ENCODE peak calls at places on chromosomes 5 and 9, in four cellular contexts. One of them, this sample, is unnamed.

GRCh38 chr9:77751341-77752091 is 103.4 kb upstream of the GNA14 start:
- DNase-seq in hepatocyte: peak; percentile 79
- DNase-seq in endothelial cell of umbilical vein: peak; percentile 85
- DNase-seq in GM12878: no peak
- DNase-seq in this sample: peak; percentile 23

GRCh38 chr9:77679088-77679487 is 31.0 kb upstream of the GNA14 start:
- DNase-seq in hepatocyte: no peak
- DNase-seq in endothelial cell of umbilical vein: no peak
- DNase-seq in GM12878: no peak
- DNase-seq in this sample: no peak

GRCh38 chr5:65535529-65535987 is 27.4 kb downstream of the CENPK start:
- DNase-seq in hepatocyte: no peak
- DNase-seq in endothelial cell of umbilical vein: no peak
- DNase-seq in GM12878: no peak
- DNase-seq in this sample: peak; percentile 60

GRCh38 chr9:135294826-135295225 is 184.8 kb upstream of the PPP1R26 start:
- DNase-seq in hepatocyte: no peak
- DNase-seq in endothelial cell of umbilical vein: no peak
- DNase-seq in GM12878: no peak
- DNase-seq in this sample: no peak

GRCh38 chr5:45694255-45694834 is 1.8 kb downstream of the HCN1 start:
- DNase-seq in hepatocyte: peak; percentile 27
- DNase-seq in endothelial cell of umbilical vein: no peak
- DNase-seq in GM12878: no peak
- DNase-seq in this sample: no peak

GRCh38 chr5:95317687-95318086 is 32.8 kb upstream of the MCTP1 start:
- DNase-seq in hepatocyte: no peak
- DNase-seq in endothelial cell of umbilical vein: no peak
- DNase-seq in GM12878: no peak
- DNase-seq in this sample: no peak

GRCh38 chr5:168342985-168343384 is 51.5 kb downstream of the WWC1 start:
- DNase-seq in hepatocyte: no peak
- DNase-seq in endothelial cell of umbilical vein: no peak
- DNase-seq in GM12878: no peak
- DNase-seq in this sample: no peak

GRCh38 chr9:70100362-70100761 is 56.7 kb downstream of the MAMDC2 start:
- DNase-seq in hepatocyte: no peak
- DNase-seq in endothelial cell of umbilical vein: no peak
- DNase-seq in GM12878: no peak
- DNase-seq in this sample: no peak

GRCh38 chr5:83265318-83265717 is 188.0 kb downstream of the XRCC4 start:
- DNase-seq in hepatocyte: peak; percentile 34
- DNase-seq in endothelial cell of umbilical vein: peak; percentile 66
- DNase-seq in GM12878: no peak
- DNase-seq in this sample: peak; percentile 49

GRCh38 chr9:126503333-126504085 is 110.2 kb upstream of the LMX1B start:
- DNase-seq in hepatocyte: no peak
- DNase-seq in endothelial cell of umbilical vein: no peak
- DNase-seq in GM12878: no peak
- DNase-seq in this sample: no peak

GRCh38 chr9:114280636-114281315 is 42.1 kb upstream of the ORM1 start:
- DNase-seq in hepatocyte: no peak
- DNase-seq in endothelial cell of umbilical vein: no peak
- DNase-seq in GM12878: no peak
- DNase-seq in this sample: no peak

GRCh38 chr5:127844631-127845030 is 141.4 kb downstream of the CCDC192 start:
- DNase-seq in hepatocyte: no peak
- DNase-seq in endothelial cell of umbilical vein: no peak
- DNase-seq in GM12878: no peak
- DNase-seq in this sample: no peak

GRCh38 chr5:172565931-172566665 is 75.0 kb upstream of the NEURL1B start:
- DNase-seq in hepatocyte: no peak
- DNase-seq in endothelial cell of umbilical vein: no peak
- DNase-seq in GM12878: no peak
- DNase-seq in this sample: no peak

GRCh38 chr9:12748016-12748415 is 26.8 kb upstream of the LURAP1L start:
- DNase-seq in hepatocyte: no peak
- DNase-seq in endothelial cell of umbilical vein: peak; percentile 71
- DNase-seq in GM12878: no peak
- DNase-seq in this sample: peak; percentile 92

GRCh38 chr9:129027685-129028191 is 393 bp downstream of the SH3GLB2 start:
- DNase-seq in hepatocyte: no peak
- DNase-seq in endothelial cell of umbilical vein: peak; percentile 31
- DNase-seq in GM12878: no peak
- DNase-seq in this sample: peak; percentile 57

GRCh38 chr5:14806452-14806851 is 65.1 kb downstream of the ANKH start:
- DNase-seq in hepatocyte: no peak
- DNase-seq in endothelial cell of umbilical vein: no peak
- DNase-seq in GM12878: no peak
- DNase-seq in this sample: no peak

GRCh38 chr9:24257726-24258125 is 288.0 kb downstream of the IZUMO3 start:
- DNase-seq in hepatocyte: no peak
- DNase-seq in endothelial cell of umbilical vein: no peak
- DNase-seq in GM12878: no peak
- DNase-seq in this sample: peak; percentile 16

GRCh38 chr5:60148356-60148755 is 254.8 kb upstream of the PDE4D start:
- DNase-seq in hepatocyte: no peak
- DNase-seq in endothelial cell of umbilical vein: no peak
- DNase-seq in GM12878: no peak
- DNase-seq in this sample: no peak

GRCh38 chr5:141135030-141135717 is at the start of gene PCDHB5:
- DNase-seq in hepatocyte: peak; percentile 36
- DNase-seq in endothelial cell of umbilical vein: peak; percentile 38
- DNase-seq in GM12878: no peak
- DNase-seq in this sample: no peak

GRCh38 chr5:128472032-128472431 is 66.0 kb downstream of the FBN2 start:
- DNase-seq in hepatocyte: no peak
- DNase-seq in endothelial cell of umbilical vein: no peak
- DNase-seq in GM12878: no peak
- DNase-seq in this sample: no peak

GRCh38 chr5:35990524-35990923 is 666 bp downstream of the UGT3A1 start:
- DNase-seq in hepatocyte: no peak
- DNase-seq in endothelial cell of umbilical vein: no peak
- DNase-seq in GM12878: no peak
- DNase-seq in this sample: no peak

GRCh38 chr9:14136646-14137370 is 177.1 kb downstream of the NFIB start:
- DNase-seq in hepatocyte: no peak
- DNase-seq in endothelial cell of umbilical vein: no peak
- DNase-seq in GM12878: no peak
- DNase-seq in this sample: peak; percentile 74

GRCh38 chr5:115685480-115685879 is 59.6 kb upstream of the TMED7 start:
- DNase-seq in hepatocyte: no peak
- DNase-seq in endothelial cell of umbilical vein: peak; percentile 2
- DNase-seq in GM12878: no peak
- DNase-seq in this sample: no peak

GRCh38 chr5:39331993-39332392 is 32.3 kb downstream of the C9 start:
- DNase-seq in hepatocyte: no peak
- DNase-seq in endothelial cell of umbilical vein: no peak
- DNase-seq in GM12878: no peak
- DNase-seq in this sample: no peak

GRCh38 chr9:91116226-91116625 is 245.5 kb downstream of the AUH start:
- DNase-seq in hepatocyte: no peak
- DNase-seq in endothelial cell of umbilical vein: no peak
- DNase-seq in GM12878: no peak
- DNase-seq in this sample: no peak

GRCh38 chr5:154901276-154901675 is 36.7 kb downstream of the GEMIN5 start:
- DNase-seq in hepatocyte: no peak
- DNase-seq in endothelial cell of umbilical vein: peak; percentile 26
- DNase-seq in GM12878: no peak
- DNase-seq in this sample: no peak

GRCh38 chr5:77643654-77644404 is 5.3 kb upstream of the OTP start:
- DNase-seq in hepatocyte: no peak
- DNase-seq in endothelial cell of umbilical vein: no peak
- DNase-seq in GM12878: no peak
- DNase-seq in this sample: no peak

GRCh38 chr9:97527626-97528528 is 26.4 kb downstream of the TMOD1 start:
- DNase-seq in hepatocyte: no peak
- DNase-seq in endothelial cell of umbilical vein: no peak
- DNase-seq in GM12878: peak; percentile 60
- DNase-seq in this sample: no peak

GRCh38 chr5:107388111-107388861 is 282.5 kb downstream of the EFNA5 start:
- DNase-seq in hepatocyte: peak; percentile 25
- DNase-seq in endothelial cell of umbilical vein: peak; percentile 59
- DNase-seq in GM12878: peak; percentile 57
- DNase-seq in this sample: peak; percentile 91

GRCh38 chr5:159849437-159850191 is 66.7 kb upstream of the ADRA1B start:
- DNase-seq in hepatocyte: no peak
- DNase-seq in endothelial cell of umbilical vein: no peak
- DNase-seq in GM12878: no peak
- DNase-seq in this sample: peak; percentile 82

GRCh38 chr9:99819123-99819483 is 2.6 kb upstream of the NR4A3 start:
- DNase-seq in hepatocyte: no peak
- DNase-seq in endothelial cell of umbilical vein: peak; percentile 78
- DNase-seq in GM12878: no peak
- DNase-seq in this sample: no peak

GRCh38 chr9:68920921-68921320 is 93.0 kb downstream of the PRKACG start:
- DNase-seq in hepatocyte: no peak
- DNase-seq in endothelial cell of umbilical vein: no peak
- DNase-seq in GM12878: no peak
- DNase-seq in this sample: no peak

GRCh38 chr9:15576350-15577050 is 23.7 kb downstream of the CCDC171 start:
- DNase-seq in hepatocyte: no peak
- DNase-seq in endothelial cell of umbilical vein: peak; percentile 11
- DNase-seq in GM12878: no peak
- DNase-seq in this sample: peak; percentile 45

GRCh38 chr5:11903614-11904269 is 504 bp downstream of the CTNND2 start:
- DNase-seq in hepatocyte: peak; percentile 86
- DNase-seq in endothelial cell of umbilical vein: no peak
- DNase-seq in GM12878: no peak
- DNase-seq in this sample: no peak

GRCh38 chr9:96859461-96860198 is 5.3 kb upstream of the ZNF782 start:
- DNase-seq in hepatocyte: peak; percentile 62
- DNase-seq in endothelial cell of umbilical vein: no peak
- DNase-seq in GM12878: no peak
- DNase-seq in this sample: peak; percentile 98

DNA sequence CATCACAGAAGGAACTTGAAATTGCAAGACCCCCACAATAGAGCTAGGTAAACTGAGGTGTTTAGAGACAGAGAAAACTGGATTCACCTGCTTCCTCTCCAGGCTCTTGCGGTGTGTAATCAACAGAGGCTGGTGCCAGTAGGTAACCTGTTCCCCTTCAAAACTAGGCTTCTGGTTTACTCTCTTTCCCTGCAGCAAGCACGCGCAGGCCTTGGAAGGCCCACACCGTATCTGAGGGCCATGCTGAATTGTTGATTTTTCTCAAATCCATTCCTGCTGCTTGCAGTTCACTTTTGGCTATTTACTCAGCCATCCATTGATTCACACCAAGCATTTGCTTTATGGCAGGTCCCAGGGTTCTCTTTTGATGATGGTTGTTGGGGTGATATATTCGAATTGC is 667 bp upstream of the FRRS1L start:
- DNase-seq in hepatocyte: no peak
- DNase-seq in endothelial cell of umbilical vein: no peak
- DNase-seq in GM12878: no peak
- DNase-seq in this sample: no peak
- TF ChIP-seq EZH2 in hepatocyte: peak; percentile 19
- TF ChIP-seq EZH2 in endothelial cell of umbilical vein: no peak
- TF ChIP-seq EZH2 in GM12878: no peak
- TF ChIP-seq EZH2 in this sample: no peak

DNA sequence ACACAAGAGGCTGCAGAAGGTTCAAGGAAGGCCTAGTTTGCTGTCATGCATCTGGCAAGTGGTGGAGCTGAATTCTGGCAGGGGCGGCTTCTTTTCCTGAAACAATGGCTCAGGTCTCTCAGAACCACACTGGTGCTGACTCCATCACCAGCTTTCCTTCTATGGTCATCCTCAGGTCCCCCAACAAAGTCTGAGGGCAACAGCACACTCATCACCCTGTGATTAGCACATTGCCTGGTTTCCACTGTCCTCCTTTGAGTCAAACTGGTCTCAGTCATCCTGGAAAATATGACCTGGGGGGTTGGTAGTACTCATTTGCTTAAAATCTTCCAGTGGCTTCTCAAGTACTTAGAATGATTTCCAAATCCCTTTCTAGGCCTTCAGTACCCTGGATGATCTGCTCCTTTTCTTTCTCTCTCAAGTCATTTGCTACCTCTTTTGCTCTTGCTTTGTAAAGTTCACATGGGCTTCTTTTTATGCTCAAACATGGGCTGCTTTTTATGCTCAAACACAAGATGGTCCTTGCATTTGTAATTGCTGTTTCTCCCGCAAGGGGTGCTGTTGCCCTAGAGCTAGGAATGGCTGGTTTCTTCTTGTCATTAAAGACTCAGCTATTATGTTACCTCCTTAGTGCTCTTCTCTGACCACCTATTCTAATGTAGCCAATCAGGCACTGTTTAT is 144.9 kb downstream of the ALDH1A1 start:
- DNase-seq in hepatocyte: no peak
- DNase-seq in endothelial cell of umbilical vein: peak; percentile 13
- DNase-seq in GM12878: no peak
- DNase-seq in this sample: peak; percentile 7
- TF ChIP-seq CTCF in hepatocyte: peak; percentile 20
- TF ChIP-seq CTCF in endothelial cell of umbilical vein: peak; percentile 17
- TF ChIP-seq CTCF in GM12878: peak; percentile 42
- TF ChIP-seq CTCF in this sample: peak; percentile 4

GRCh38 chr9:34552606-34552981 is 29.8 kb upstream of the ENHO start:
- DNase-seq in hepatocyte: no peak
- DNase-seq in endothelial cell of umbilical vein: no peak
- DNase-seq in GM12878: no peak
- DNase-seq in this sample: no peak
- TF ChIP-seq EZH2 in hepatocyte: no peak
- TF ChIP-seq EZH2 in endothelial cell of umbilical vein: no peak
- TF ChIP-seq EZH2 in GM12878: no peak
- TF ChIP-seq EZH2 in this sample: no peak

DNA sequence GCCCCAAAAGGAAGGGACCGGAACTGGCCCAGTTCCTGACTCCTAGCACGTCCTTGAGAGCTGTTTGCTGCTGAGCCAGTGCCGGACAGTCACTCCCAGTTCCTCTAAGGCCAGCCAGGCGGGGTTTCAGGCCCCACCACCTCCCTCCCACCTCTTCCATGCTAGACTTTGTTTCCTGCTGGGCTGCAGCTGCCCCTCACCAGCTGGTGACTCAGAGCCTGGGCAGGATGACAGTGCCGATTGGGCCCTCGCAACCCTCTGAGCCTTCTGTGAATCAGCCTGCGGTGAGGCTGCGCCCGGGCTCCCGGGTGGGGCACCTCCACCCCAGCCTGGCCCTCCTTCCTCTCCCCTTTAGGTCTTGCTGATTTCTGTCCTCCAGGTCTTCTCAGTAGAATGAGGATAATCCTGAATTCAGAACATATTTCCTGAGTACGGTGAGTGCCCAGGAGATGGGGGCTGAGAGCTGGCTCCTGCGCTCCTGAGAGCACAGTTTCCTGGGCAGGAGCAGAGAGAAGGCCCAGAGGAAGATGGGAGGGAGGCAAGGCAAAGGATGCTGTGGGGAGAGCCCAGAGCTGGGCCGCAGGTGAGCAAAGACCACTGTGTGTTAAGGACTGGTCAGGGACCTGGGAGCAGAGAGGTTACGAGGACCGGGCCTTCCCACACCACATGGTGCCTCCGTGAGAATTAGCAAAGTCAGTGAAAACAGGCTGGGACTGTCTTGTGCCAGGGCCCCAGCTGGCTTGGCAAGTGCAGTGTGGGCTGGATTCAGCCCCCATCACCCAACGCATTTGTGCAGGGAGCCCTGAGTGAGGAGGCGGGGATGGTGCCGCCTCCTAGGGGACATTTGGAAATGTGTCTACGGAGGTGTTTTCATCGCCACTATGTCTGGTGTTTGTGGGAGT is 32.9 kb upstream of the STXBP1 start:
- DNase-seq in hepatocyte: peak; percentile 90
- DNase-seq in endothelial cell of umbilical vein: peak; percentile 98
- DNase-seq in GM12878: peak; percentile 32
- DNase-seq in this sample: peak; percentile 98
- TF ChIP-seq CTCF in hepatocyte: peak; percentile 18
- TF ChIP-seq CTCF in endothelial cell of umbilical vein: peak; percentile 21
- TF ChIP-seq CTCF in GM12878: no peak
- TF ChIP-seq CTCF in this sample: peak; percentile 31

This sample was measured in mammary epithelial cell.